ENCODE peak calls at places on chromosomes 3 and 15, in nine cellular contexts. O is neural crest cell, E is neural progenitor cell, K is aorta, W is stromal cell of bone marrow, C is GDM1, L is fibroblast of mammary gland, H is breast epithelium, Q is head of caudate nucleus. Y is an unnamed sample.

GRCh38 chr3:162136136-162136535 is 639.5 kb downstream of the OTOL1 start:
- DNase-seq in L (no peak), E (no peak), H (no peak), K (no peak), C (no peak), O (no peak), Q (no peak), W (no peak), Y (no peak)

GRCh38 chr3:65728138-65728537 is 310.6 kb downstream of the MAGI1 start:
- DNase-seq in W (no peak), L (no peak), K (no peak), E (no peak), O (no peak), C (no peak), H (no peak), Q (no peak), Y (no peak)

GRCh38 chr3:66140763-66141372 is 79.9 kb upstream of the SLC25A26 start:
- DNase-seq in L (no peak), W (no peak), O (no peak), K (no peak), Q (no peak), C (no peak), E (no peak), H (no peak), Y (no peak)

GRCh38 chr3:141602706-141603105 is 115.9 kb downstream of the RASA2 start:
- DNase-seq in H (no peak), C (no peak), Q (no peak), W (no peak), O (no peak), E (no peak), L (no peak), K (no peak), Y (no peak)

GRCh38 chr15:40146037-40146436 is 14.8 kb upstream of the BUB1B start:
- DNase-seq in K (no peak), E (no peak), Q (no peak), C (no peak), L (peak), O (no peak), H (no peak), W (no peak), Y (no peak)

GRCh38 chr15:68209735-68210408 is 4.7 kb upstream of the CALML4 start:
- DNase-seq in H (no peak), O (no peak), K (peak), E (no peak), Q (no peak), L (no peak), W (no peak), C (no peak), Y (no peak)

GRCh38 chr3:149507491-149508324 is 33.2 kb downstream of the TM4SF4 start:
- DNase-seq in C (peak), W (peak), H (no peak), K (peak), L (no peak), O (no peak), Q (peak), E (no peak), Y (peak)

GRCh38 chr3:54535619-54536018 is 392.2 kb downstream of the LRTM1 start:
- DNase-seq in H (no peak), E (no peak), K (no peak), Q (no peak), L (no peak), C (no peak), W (no peak), O (no peak), Y (no peak)

GRCh38 chr3:171984883-171985282 is 54.5 kb upstream of the FNDC3B start:
- DNase-seq in O (no peak), E (no peak), K (peak), H (no peak), Q (no peak), W (no peak), C (peak), L (peak), Y (peak)

GRCh38 chr3:161104561-161105551 is at the start of gene B3GALNT1:
- DNase-seq in Q (peak), O (peak), L (peak), K (peak), H (no peak), E (peak), C (no peak), W (peak), Y (peak)

GRCh38 chr3:108036401-108036800 is 54.4 kb downstream of the CD47 start:
- DNase-seq in Q (no peak), C (no peak), L (peak), O (no peak), W (no peak), K (no peak), E (no peak), H (no peak), Y (no peak)

GRCh38 chr3:42827023-42827422 is 17.8 kb downstream of the ACKR2 start:
- DNase-seq in E (no peak), W (no peak), K (no peak), L (no peak), Q (no peak), O (no peak), H (no peak), C (no peak), Y (no peak)

GRCh38 chr15:92005154-92005553 is 151.6 kb downstream of the SLCO3A1 start:
- DNase-seq in C (no peak), K (no peak), O (no peak), E (no peak), Q (no peak), H (no peak), L (no peak), W (no peak), Y (no peak)

GRCh38 chr15:71357357-71357756 is 242.1 kb downstream of the THSD4 start:
- DNase-seq in K (peak), H (no peak), Q (no peak), E (peak), L (no peak), W (no peak), C (no peak), O (no peak), Y (no peak)

GRCh38 chr3:21920431-21920830 is 169.4 kb upstream of the ZNF385D start:
- DNase-seq in W (peak), Q (no peak), E (no peak), K (no peak), O (no peak), L (peak), C (no peak), H (no peak), Y (no peak)

GRCh38 chr15:93619597-93619996 is 530.6 kb upstream of the RGMA start:
- DNase-seq in Q (no peak), E (peak), K (no peak), O (no peak), W (no peak), H (no peak), C (no peak), L (no peak), Y (no peak)

GRCh38 chr3:54861248-54862067 is 66.4 kb downstream of the LRTM1 start:
- DNase-seq in H (no peak), Q (no peak), C (no peak), K (no peak), L (no peak), W (peak), E (no peak), O (no peak), Y (no peak)

GRCh38 chr3:133488785-133489367 is 84.6 kb upstream of the CDV3 start:
- DNase-seq in L (peak), E (peak), W (peak), C (peak), H (no peak), K (no peak), O (no peak), Q (no peak), Y (no peak)

GRCh38 chr3:94413721-94414106 is 350.9 kb downstream of the NSUN3 start:
- DNase-seq in L (peak), Q (no peak), W (peak), C (no peak), K (no peak), H (no peak), E (no peak), O (no peak), Y (no peak)

GRCh38 chr3:115254492-115255196 is 107.6 kb upstream of the ZBTB20 start:
- DNase-seq in H (no peak), K (no peak), W (no peak), O (no peak), Q (no peak), C (no peak), E (peak), L (no peak), Y (no peak)

GRCh38 chr15:36053746-36054145 is 507.8 kb upstream of the DPH6 start:
- DNase-seq in C (no peak), H (no peak), O (no peak), L (no peak), Q (no peak), K (no peak), W (no peak), E (no peak), Y (no peak)

GRCh38 chr3:87148020-87148419 is 79.1 kb upstream of the CHMP2B start:
- DNase-seq in W (no peak), C (no peak), O (no peak), Q (no peak), H (no peak), E (no peak), K (no peak), L (no peak), Y (no peak)

GRCh38 chr3:6736781-6737180 is 124.1 kb upstream of the GRM7 start:
- DNase-seq in Q (no peak), H (no peak), O (no peak), E (no peak), C (no peak), L (no peak), W (no peak), K (no peak), Y (no peak)

GRCh38 chr3:195263193-195263924 is 7.6 kb downstream of the XXYLT1 start:
- DNase-seq in L (no peak), W (no peak), O (no peak), H (no peak), K (no peak), C (no peak), E (no peak), Q (no peak), Y (no peak)

GRCh38 chr15:83378921-83379561 is 68.1 kb upstream of the SH3GL3 start:
- DNase-seq in C (no peak), Q (no peak), W (no peak), E (no peak), H (no peak), L (no peak), O (no peak), K (no peak), Y (no peak)

GRCh38 chr15:62486041-62486440 is 321.0 kb upstream of the C2CD4B start:
- DNase-seq in K (no peak), L (no peak), O (no peak), W (no peak), Q (no peak), C (no peak), E (no peak), H (no peak), Y (no peak)

GRCh38 chr3:137121704-137122314 is 164.0 kb downstream of the IL20RB start:
- DNase-seq in C (peak), L (peak), W (no peak), K (no peak), Q (peak), O (peak), H (no peak), E (peak), Y (peak)

GRCh38 chr3:52248816-52249547 is 3.4 kb downstream of the PPM1M start:
- DNase-seq in Q (peak), H (no peak), L (no peak), E (no peak), K (no peak), O (no peak), W (no peak), C (no peak), Y (peak)